ENCODE peak calls at places on chromosomes 7 and 10, in eight cellular contexts. C is RWPE1, D is colonic mucosa, Y is stomach, G is nephron progenitor cell, K is GM10248, M is endodermal cell, H is cardiac muscle cell. X is an unnamed sample.

GRCh38 chr10:93403152-93403551 is 79.0 kb downstream of the MYOF start:
- DNase-seq in K (no peak), G (no peak), C (no peak), H (no peak), M (no peak), D (no peak), Y (no peak), X (no peak)

GRCh38 chr7:24284699-24285506 is 913 bp downstream of the NPY start:
- DNase-seq in M (peak; percentile 82), Y (no peak), G (peak; percentile 52), H (peak; percentile 53), C (no peak), D (no peak), K (peak; percentile 22), X (no peak)

GRCh38 chr7:128954830-128955797 is 17.4 kb downstream of the IRF5 start:
- DNase-seq in K (peak; percentile 54), H (no peak), D (no peak), C (no peak), G (no peak), Y (no peak), M (peak; percentile 58), X (peak; percentile 19)

GRCh38 chr10:21372651-21373410 is 152.7 kb downstream of the SKIDA1 start:
- DNase-seq in D (peak; percentile 79), M (peak; percentile 78), G (no peak), H (peak; percentile 35), Y (no peak), K (peak; percentile 43), C (peak; percentile 83), X (peak; percentile 46)

GRCh38 chr10:86361134-86362128 is 5.2 kb downstream of the GRID1 start:
- DNase-seq in M (peak; percentile 29), C (no peak), H (peak; percentile 73), D (no peak), Y (no peak), K (no peak), G (no peak), X (no peak)

GRCh38 chr7:33556471-33556870 is 348.9 kb upstream of the BMPER start:
- DNase-seq in K (no peak), D (no peak), C (no peak), H (no peak), Y (no peak), G (no peak), M (no peak), X (no peak)

GRCh38 chr10:133127291-133128125 is 32.5 kb upstream of the KNDC1 start:
- DNase-seq in Y (no peak), M (peak; percentile 88), K (no peak), G (peak; percentile 65), H (no peak), D (peak; percentile 29), C (peak; percentile 75), X (no peak)

GRCh38 chr10:71735709-71736569 is 16.4 kb upstream of the C10orf105 start:
- DNase-seq in H (no peak), K (no peak), Y (peak; percentile 39), M (peak; percentile 73), D (no peak), C (no peak), G (no peak), X (no peak)

GRCh38 chr10:71585579-71586092 is 133.9 kb downstream of the C10orf105 start:
- DNase-seq in H (no peak), K (no peak), G (no peak), C (no peak), D (no peak), M (no peak), Y (no peak), X (no peak)

GRCh38 chr7:46485481-46486065 is 564.5 kb upstream of the IGFBP3 start:
- DNase-seq in K (no peak), M (no peak), D (no peak), G (no peak), C (peak; percentile 27), H (no peak), Y (no peak), X (no peak)

GRCh38 chr7:99788554-99788953 is 4.6 kb upstream of the CYP3A4 start:
- DNase-seq in D (no peak), K (peak; percentile 21), M (no peak), G (no peak), C (no peak), Y (no peak), H (no peak), X (no peak)

GRCh38 chr7:28806841-28807240 is 151.3 kb downstream of the TRIL start:
- DNase-seq in M (no peak), K (no peak), G (no peak), C (peak; percentile 24), D (no peak), H (no peak), Y (no peak), X (no peak)

GRCh38 chr7:28811003-28811402 is 147.1 kb downstream of the TRIL start:
- DNase-seq in Y (no peak), K (no peak), M (no peak), H (no peak), G (no peak), C (no peak), D (no peak), X (no peak)

GRCh38 chr7:28811990-28812389 is 146.1 kb downstream of the TRIL start:
- DNase-seq in H (no peak), D (no peak), M (no peak), G (no peak), K (no peak), Y (no peak), C (no peak), X (no peak)

GRCh38 chr7:28807396-28807994 is 150.6 kb downstream of the TRIL start:
- DNase-seq in D (no peak), H (no peak), M (no peak), Y (no peak), K (no peak), G (no peak), C (no peak), X (no peak)

DNA sequence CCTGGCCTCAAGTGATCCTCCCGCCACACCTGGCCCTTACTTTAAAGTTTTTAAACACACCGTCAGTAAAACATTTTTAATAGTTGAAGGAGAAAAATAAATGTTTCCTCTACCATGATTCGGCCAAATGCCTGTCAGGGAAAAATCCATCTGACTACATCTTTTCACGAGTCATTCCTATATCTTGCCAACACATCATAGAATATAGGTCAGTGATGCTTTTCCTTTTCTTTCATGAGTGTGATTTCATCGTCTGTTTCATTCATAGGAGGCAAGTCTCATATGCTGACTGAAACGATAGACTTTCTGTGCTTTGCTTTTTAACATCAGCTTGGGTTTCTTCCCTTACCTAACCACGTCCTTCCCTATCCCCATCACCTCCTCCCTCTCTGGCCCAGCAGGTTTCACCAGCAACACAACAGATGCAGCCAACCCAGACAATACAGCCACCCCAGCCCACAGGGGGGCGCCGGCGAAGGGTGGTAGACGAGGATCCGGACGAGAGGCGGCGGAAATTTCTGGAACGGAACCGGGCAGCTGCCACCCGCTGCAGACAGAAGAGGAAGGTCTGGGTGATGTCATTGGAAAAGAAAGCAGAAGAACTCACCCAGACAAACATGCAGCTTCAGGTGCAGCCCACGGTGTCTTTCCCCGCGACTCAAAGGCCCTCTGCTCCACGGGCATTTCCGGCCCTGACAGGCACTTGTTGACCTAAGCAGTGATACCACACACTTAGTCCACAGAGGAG is 149.2 kb downstream of the TRIL start:
- DNase-seq in G (no peak), M (peak; percentile 79), Y (no peak), D (peak; percentile 36), K (no peak), C (no peak), H (no peak), X (no peak)
- TF ChIP-seq CTCF in G (no peak), M (peak; percentile 49), Y (no peak), D (no peak), K (no peak), C (no peak), H (no peak), X (no peak)

GRCh38 chr10:11162828-11163599 is 145.3 kb downstream of the CELF2 start:
- DNase-seq in K (peak; percentile 77), M (peak; percentile 30), G (no peak), D (peak; percentile 61), Y (peak; percentile 55), H (peak; percentile 69), C (no peak), X (no peak)
- TF ChIP-seq CTCF in K (no peak), M (no peak), G (no peak), D (no peak), Y (no peak), H (no peak), C (no peak), X (no peak)

GRCh38 chr10:23534761-23535160 is 95.9 kb downstream of the OTUD1 start:
- DNase-seq in K (no peak), Y (no peak), H (no peak), M (no peak), G (no peak), C (no peak), D (no peak), X (no peak)

GRCh38 chr10:23538968-23539367 is 100.1 kb downstream of the OTUD1 start:
- DNase-seq in K (no peak), H (no peak), C (no peak), M (no peak), Y (no peak), G (no peak), D (no peak), X (no peak)

GRCh38 chr10:23533212-23533611 is 94.3 kb downstream of the OTUD1 start:
- DNase-seq in D (no peak), K (no peak), G (no peak), M (no peak), C (no peak), Y (no peak), H (no peak), X (no peak)

GRCh38 chr10:23534328-23534727 is 95.5 kb downstream of the OTUD1 start:
- DNase-seq in D (no peak), G (no peak), C (no peak), H (no peak), K (no peak), M (no peak), Y (no peak), X (no peak)

GRCh38 chr10:23535381-23535780 is 96.5 kb downstream of the OTUD1 start:
- DNase-seq in H (no peak), G (no peak), C (no peak), M (no peak), D (no peak), Y (no peak), K (no peak), X (no peak)
- TF ChIP-seq CTCF in H (no peak), G (no peak), C (no peak), M (peak; percentile 41), D (no peak), Y (no peak), K (no peak), X (peak; percentile 39)

DNA sequence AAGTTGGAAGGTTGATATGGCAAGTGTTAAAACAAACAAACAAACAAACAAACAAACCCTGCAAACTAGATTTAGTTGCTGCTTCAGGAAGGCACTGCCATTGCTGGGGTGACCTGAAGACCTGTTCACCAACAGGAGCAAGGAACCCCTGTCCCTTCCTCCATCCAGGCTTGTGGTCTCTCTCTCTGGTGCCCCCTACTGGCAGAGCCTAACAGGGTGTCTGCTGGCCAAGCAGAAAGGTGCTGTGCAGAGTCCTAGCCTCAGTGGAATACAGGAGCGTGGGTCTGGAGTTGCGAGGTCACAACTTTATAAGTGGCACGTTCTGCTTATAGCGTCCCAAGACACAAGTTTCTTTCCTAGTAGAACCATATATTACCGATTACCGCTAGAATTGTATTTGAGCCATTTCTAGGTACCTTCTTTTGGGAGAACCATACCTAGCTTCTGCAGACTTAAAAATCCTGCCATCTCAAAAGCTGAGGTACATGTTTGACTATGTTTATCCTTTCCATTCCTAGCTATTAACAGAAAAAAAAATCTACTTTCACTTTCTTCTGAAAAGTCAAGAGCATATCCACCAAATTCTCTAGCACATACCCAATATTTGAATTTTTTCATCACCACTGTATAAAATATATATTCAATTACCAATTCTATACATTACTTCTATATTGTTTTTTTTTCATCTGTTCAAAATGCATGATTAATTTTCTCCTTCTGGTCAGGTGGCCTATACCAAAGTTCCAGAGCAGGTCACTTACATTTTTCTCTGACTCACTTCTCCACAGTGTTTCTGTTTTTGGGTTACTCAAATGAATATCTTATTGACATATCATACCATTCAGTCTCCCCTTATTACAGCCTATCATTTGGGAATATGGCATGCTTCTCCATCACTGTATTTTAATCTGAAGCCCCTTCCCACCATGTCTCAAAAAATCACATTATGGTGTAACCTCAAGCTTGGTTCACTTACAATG is 29.1 kb upstream of the CALD1 start:
- DNase-seq in G (peak; percentile 65), M (peak; percentile 95), Y (peak; percentile 43), K (peak; percentile 68), C (no peak), H (peak; percentile 70), D (peak; percentile 62), X (no peak)
- TF ChIP-seq CTCF in G (peak; percentile 74), M (peak; percentile 95), Y (no peak), K (peak; percentile 73), C (no peak), H (peak; percentile 73), D (peak; percentile 67), X (peak; percentile 70)